ENCODE peak calls at places on chromosome 14, in four cellular contexts. O is tibial nerve, H is Panc1, J is fibroblast of mammary gland. S is an unnamed sample.

GRCh38 chr14:63737582-63738006 is 9.7 kb upstream of the SGPP1 start:
- DNase-seq in O (no peak), J (no peak), H (no peak), S (no peak)

GRCh38 chr14:38964630-38965029 is 138.4 kb downstream of the SEC23A start:
- DNase-seq in H (no peak), J (no peak), O (no peak), S (peak)

GRCh38 chr14:38862381-38862780 is 240.7 kb downstream of the SEC23A start:
- DNase-seq in J (no peak), O (no peak), H (no peak), S (no peak)

GRCh38 chr14:51304956-51305355 is 64.9 kb downstream of the TMX1 start:
- DNase-seq in H (no peak), J (peak), O (no peak), S (peak)

GRCh38 chr14:102215522-102216250 is 76.0 kb downstream of the WDR20 start:
- DNase-seq in O (no peak), J (peak), H (no peak), S (peak)

GRCh38 chr14:52012635-52013034 is 23.3 kb downstream of the RTRAF start:
- DNase-seq in J (peak), O (no peak), H (no peak), S (peak)

GRCh38 chr14:101713641-101714349 is 47.7 kb upstream of the PPP2R5C start:
- DNase-seq in J (no peak), H (no peak), O (no peak), S (no peak)

GRCh38 chr14:99677231-99677891 is 6.7 kb upstream of the CYP46A1 start:
- DNase-seq in O (no peak), J (peak), H (no peak), S (peak)

GRCh38 chr14:64844272-64844671 is 35.4 kb downstream of the SPTB start:
- DNase-seq in J (no peak), H (no peak), O (no peak), S (no peak)

GRCh38 chr14:105500726-105501101 is 9.7 kb downstream of the TEDC1 start:
- DNase-seq in H (no peak), O (no peak), J (no peak), S (no peak)

GRCh38 chr14:103721334-103722120 is 5.9 kb downstream of the ZFYVE21 start:
- DNase-seq in H (no peak), J (peak), O (no peak), S (peak)

GRCh38 chr14:37939442-37940028 is 268.2 kb upstream of the SSTR1 start:
- DNase-seq in H (no peak), J (no peak), O (no peak), S (no peak)

DNA sequence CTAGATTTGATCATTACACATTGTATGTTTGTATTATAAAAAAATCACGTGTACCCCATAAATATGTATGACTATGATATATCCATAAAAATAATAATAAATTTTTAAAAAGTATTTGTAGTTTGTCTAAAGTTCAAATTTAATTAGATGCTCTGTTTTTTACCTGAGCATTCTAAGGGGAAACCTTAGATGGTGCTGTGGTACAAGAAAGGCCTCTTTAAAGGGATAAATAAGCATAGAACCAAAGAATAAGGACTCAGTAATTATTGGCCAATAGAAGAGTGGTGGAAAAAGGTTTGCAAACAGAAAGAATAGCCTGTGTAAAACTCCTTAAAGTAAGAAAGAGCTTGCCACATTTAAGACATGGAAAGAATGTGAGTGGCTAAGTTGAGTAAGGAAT is 580.1 kb upstream of the SEL1L start:
- DNase-seq in O (no peak), H (no peak), J (no peak), S (no peak)
- TF ChIP-seq CTCF in O (no peak), H (no peak), J (no peak), S (no peak)

GRCh38 chr14:67514203-67514607 is 18.9 kb upstream of the PLEKHH1 start:
- DNase-seq in J (no peak), H (no peak), O (no peak), S (no peak)
- H3K4me3 ChIP-seq in J (peak), H (peak), O (peak), S (peak)

GRCh38 chr14:106844608-106845285 is 1318.4 kb downstream of the TMEM121 start:
- DNase-seq in H (no peak), O (no peak), J (peak), S (no peak)

GRCh38 chr14:106842687-106843086 is 1316.3 kb downstream of the TMEM121 start:
- DNase-seq in O (no peak), H (no peak), J (no peak), S (no peak)

GRCh38 chr14:106843951-106844483 is 1317.6 kb downstream of the TMEM121 start:
- DNase-seq in H (no peak), J (peak), O (no peak), S (no peak)

GRCh38 chr14:106841701-106842100 is 1315.3 kb downstream of the TMEM121 start:
- DNase-seq in J (no peak), H (no peak), O (no peak), S (no peak)

DNA sequence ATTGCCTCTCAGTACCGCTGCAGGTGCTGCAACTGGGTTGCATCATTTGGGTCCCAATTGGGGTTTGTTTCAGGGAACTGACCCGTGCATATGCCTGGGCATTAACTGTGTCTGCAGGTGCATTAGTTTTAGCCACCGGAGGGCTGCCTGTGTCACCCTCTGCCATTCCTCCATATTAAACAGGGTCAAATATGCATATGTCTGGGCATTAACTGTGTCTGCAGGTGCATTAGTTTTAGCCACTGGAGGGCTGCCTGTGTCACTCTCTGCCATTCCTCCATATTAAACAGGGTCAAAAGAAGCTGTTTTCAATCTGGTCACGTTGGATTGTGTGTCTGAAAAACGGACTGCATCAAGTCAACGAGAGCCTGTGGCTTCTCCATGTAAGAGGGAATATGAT is 1317.0 kb downstream of the TMEM121 start:
- DNase-seq in J (no peak), O (no peak), H (no peak), S (no peak)
- TF ChIP-seq CTCF in J (no peak), O (no peak), H (no peak), S (no peak)

GRCh38 chr14:48857366-48857765 is 728.8 kb downstream of the RPS29 start:
- DNase-seq in O (no peak), H (no peak), J (no peak), S (no peak)

DNA sequence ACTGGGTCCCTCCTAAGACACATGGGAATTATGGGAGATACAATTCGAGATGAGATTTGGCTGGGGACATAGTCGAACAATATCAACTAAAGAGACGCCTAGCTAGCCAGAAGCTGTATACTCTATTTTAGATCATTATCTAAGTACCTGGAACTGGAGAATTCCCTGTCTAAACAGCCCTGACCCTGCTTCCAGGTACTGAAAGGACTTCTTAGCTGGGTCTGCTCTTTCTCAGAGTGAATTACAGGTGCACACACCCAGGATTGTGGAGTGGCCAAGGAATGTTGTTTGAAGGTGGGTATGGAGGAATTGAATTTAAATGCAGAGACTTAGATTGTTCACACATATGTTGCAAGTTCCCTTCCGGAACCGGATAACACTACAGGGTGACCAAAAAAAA is 733.0 kb downstream of the RPS29 start:
- DNase-seq in J (no peak), H (no peak), O (no peak), S (no peak)
- H3K4me3 ChIP-seq in J (no peak), H (no peak), O (no peak), S (no peak)

GRCh38 chr14:24315807-24316596 is 4.7 kb downstream of the LTB4R start:
- DNase-seq in H (no peak), J (peak), O (no peak), S (no peak)
- TF ChIP-seq CTCF in H (no peak), J (no peak), O (no peak), S (no peak)